ENCODE peak calls at places on chromosomes 12 and 14, in eight cellular contexts. One of them, this sample, is unnamed.

GRCh38 chr12:7937867-7938506 is 2.0 kb upstream of the SLC2A3 start:
- DNase-seq in heart left ventricle: no peak
- DNase-seq in tibial nerve: no peak
- DNase-seq in effector memory CD4-positive, alpha-beta T cell: no peak
- DNase-seq in heart right ventricle: no peak
- DNase-seq in A549: peak; percentile 55
- DNase-seq in CD4-positive, alpha-beta memory T cell: no peak
- DNase-seq in esophagus muscularis mucosa: no peak
- DNase-seq in this sample: peak; percentile 27

GRCh38 chr12:7161811-7162210 is 27.7 kb upstream of the PEX5 start:
- DNase-seq in heart left ventricle: no peak
- DNase-seq in tibial nerve: no peak
- DNase-seq in effector memory CD4-positive, alpha-beta T cell: no peak
- DNase-seq in heart right ventricle: no peak
- DNase-seq in A549: no peak
- DNase-seq in CD4-positive, alpha-beta memory T cell: no peak
- DNase-seq in esophagus muscularis mucosa: no peak
- DNase-seq in this sample: no peak

GRCh38 chr12:25591132-25591531 is 38.0 kb upstream of the LMNTD1 start:
- DNase-seq in heart left ventricle: no peak
- DNase-seq in tibial nerve: no peak
- DNase-seq in effector memory CD4-positive, alpha-beta T cell: no peak
- DNase-seq in heart right ventricle: no peak
- DNase-seq in A549: no peak
- DNase-seq in CD4-positive, alpha-beta memory T cell: no peak
- DNase-seq in esophagus muscularis mucosa: no peak
- DNase-seq in this sample: no peak

GRCh38 chr12:103313894-103314293 is 181.9 kb downstream of the C12orf42 start:
- DNase-seq in heart left ventricle: no peak
- DNase-seq in tibial nerve: no peak
- DNase-seq in effector memory CD4-positive, alpha-beta T cell: no peak
- DNase-seq in heart right ventricle: no peak
- DNase-seq in A549: no peak
- DNase-seq in CD4-positive, alpha-beta memory T cell: no peak
- DNase-seq in esophagus muscularis mucosa: no peak
- DNase-seq in this sample: no peak

GRCh38 chr14:89237923-89238529 is 179.0 kb downstream of the FOXN3 start:
- DNase-seq in heart left ventricle: no peak
- DNase-seq in tibial nerve: no peak
- DNase-seq in effector memory CD4-positive, alpha-beta T cell: no peak
- DNase-seq in heart right ventricle: no peak
- DNase-seq in A549: no peak
- DNase-seq in CD4-positive, alpha-beta memory T cell: no peak
- DNase-seq in esophagus muscularis mucosa: no peak
- DNase-seq in this sample: no peak

GRCh38 chr14:99598774-99599173 is 5.2 kb downstream of the CCDC85C start:
- DNase-seq in heart left ventricle: no peak
- DNase-seq in tibial nerve: no peak
- DNase-seq in effector memory CD4-positive, alpha-beta T cell: no peak
- DNase-seq in heart right ventricle: no peak
- DNase-seq in A549: no peak
- DNase-seq in CD4-positive, alpha-beta memory T cell: no peak
- DNase-seq in esophagus muscularis mucosa: no peak
- DNase-seq in this sample: no peak

GRCh38 chr12:114481200-114481535 is 75.2 kb upstream of the TBX5 start:
- DNase-seq in heart left ventricle: no peak
- DNase-seq in tibial nerve: no peak
- DNase-seq in effector memory CD4-positive, alpha-beta T cell: no peak
- DNase-seq in heart right ventricle: no peak
- DNase-seq in A549: no peak
- DNase-seq in CD4-positive, alpha-beta memory T cell: no peak
- DNase-seq in esophagus muscularis mucosa: no peak
- DNase-seq in this sample: no peak

GRCh38 chr12:31491819-31492598 is 98.9 kb downstream of the DENND5B start:
- DNase-seq in heart left ventricle: no peak
- DNase-seq in tibial nerve: no peak
- DNase-seq in effector memory CD4-positive, alpha-beta T cell: no peak
- DNase-seq in heart right ventricle: no peak
- DNase-seq in A549: peak; percentile 29
- DNase-seq in CD4-positive, alpha-beta memory T cell: no peak
- DNase-seq in esophagus muscularis mucosa: no peak
- DNase-seq in this sample: no peak

DNA sequence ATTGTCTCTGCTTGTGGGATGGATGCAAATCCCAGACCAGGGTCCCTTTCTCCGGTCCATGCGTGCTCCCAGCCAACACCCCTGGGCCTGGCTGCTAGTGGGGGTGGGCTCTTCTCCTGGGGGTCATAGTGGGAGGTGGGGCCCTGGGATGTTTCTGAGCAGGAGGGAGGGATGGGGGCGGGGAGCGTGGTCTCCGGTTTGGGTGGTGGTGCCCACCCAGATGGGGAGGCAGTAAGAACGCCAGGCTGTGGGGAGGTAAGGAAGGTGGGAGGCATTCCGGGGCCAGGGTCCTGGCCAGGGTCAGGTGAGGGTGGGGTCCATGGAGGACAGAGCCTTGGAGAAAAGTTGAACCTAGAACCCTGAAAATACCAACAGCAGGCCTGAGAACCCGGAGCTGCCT is 5.5 kb downstream of the CRIP2 start:
- DNase-seq in heart left ventricle: no peak
- DNase-seq in tibial nerve: no peak
- DNase-seq in effector memory CD4-positive, alpha-beta T cell: no peak
- DNase-seq in heart right ventricle: no peak
- DNase-seq in A549: no peak
- DNase-seq in CD4-positive, alpha-beta memory T cell: no peak
- DNase-seq in esophagus muscularis mucosa: no peak
- DNase-seq in this sample: no peak
- H3K4me1 ChIP-seq in heart left ventricle: peaks cover 90% of the 10 kb centered on the region
- H3K4me1 ChIP-seq in tibial nerve: peaks cover 61% of the 10 kb centered on the region
- H3K4me1 ChIP-seq in effector memory CD4-positive, alpha-beta T cell: peaks cover 80% of the 10 kb centered on the region
- H3K4me1 ChIP-seq in heart right ventricle: peaks cover 53% of the 10 kb centered on the region
- H3K4me1 ChIP-seq in A549: peaks cover 89% of the 10 kb centered on the region
- H3K4me1 ChIP-seq in CD4-positive, alpha-beta memory T cell: peaks cover 82% of the 10 kb centered on the region
- H3K4me1 ChIP-seq in esophagus muscularis mucosa: peaks cover 99% of the 10 kb centered on the region
- H3K4me1 ChIP-seq in this sample: peaks cover 13% of the 10 kb centered on the region

GRCh38 chr12:111773801-111774551 is 7.2 kb downstream of the ALDH2 start:
- DNase-seq in heart left ventricle: peak; percentile 53
- DNase-seq in tibial nerve: peak; percentile 55
- DNase-seq in effector memory CD4-positive, alpha-beta T cell: no peak
- DNase-seq in heart right ventricle: peak; percentile 55
- DNase-seq in A549: no peak
- DNase-seq in CD4-positive, alpha-beta memory T cell: no peak
- DNase-seq in esophagus muscularis mucosa: peak; percentile 94
- DNase-seq in this sample: peak; percentile 89
- H3K27ac ChIP-seq in heart left ventricle: peak overlapping the region; percentile 81
- H3K27ac ChIP-seq in tibial nerve: peak overlapping the region; percentile 82
- H3K27ac ChIP-seq in effector memory CD4-positive, alpha-beta T cell: no peak overlapping the region
- H3K27ac ChIP-seq in heart right ventricle: peak overlapping the region; percentile 95
- H3K27ac ChIP-seq in A549: peak overlapping the region; percentile 70
- H3K27ac ChIP-seq in CD4-positive, alpha-beta memory T cell: no peak overlapping the region
- H3K27ac ChIP-seq in esophagus muscularis mucosa: peak overlapping the region; percentile 88
- H3K27ac ChIP-seq in this sample: peak overlapping the region; percentile 97

GRCh38 chr12:4138051-4138450 is 135.5 kb upstream of the CCND2 start:
- DNase-seq in heart left ventricle: no peak
- DNase-seq in tibial nerve: no peak
- DNase-seq in effector memory CD4-positive, alpha-beta T cell: no peak
- DNase-seq in heart right ventricle: no peak
- DNase-seq in A549: no peak
- DNase-seq in CD4-positive, alpha-beta memory T cell: no peak
- DNase-seq in esophagus muscularis mucosa: no peak
- DNase-seq in this sample: no peak
- H3K4me1 ChIP-seq in heart left ventricle: peaks cover 17% of the 10 kb centered on the region
- H3K4me1 ChIP-seq in tibial nerve: peaks cover 10% of the 10 kb centered on the region
- H3K4me1 ChIP-seq in effector memory CD4-positive, alpha-beta T cell: peaks cover 11% of the 10 kb centered on the region
- H3K4me1 ChIP-seq in heart right ventricle: no peaks in the 10 kb centered on the region
- H3K4me1 ChIP-seq in A549: no peaks in the 10 kb centered on the region
- H3K4me1 ChIP-seq in CD4-positive, alpha-beta memory T cell: peaks cover 41% of the 10 kb centered on the region
- H3K4me1 ChIP-seq in esophagus muscularis mucosa: peaks cover 8% of the 10 kb centered on the region
- H3K4me1 ChIP-seq in this sample: no peaks in the 10 kb centered on the region

DNA sequence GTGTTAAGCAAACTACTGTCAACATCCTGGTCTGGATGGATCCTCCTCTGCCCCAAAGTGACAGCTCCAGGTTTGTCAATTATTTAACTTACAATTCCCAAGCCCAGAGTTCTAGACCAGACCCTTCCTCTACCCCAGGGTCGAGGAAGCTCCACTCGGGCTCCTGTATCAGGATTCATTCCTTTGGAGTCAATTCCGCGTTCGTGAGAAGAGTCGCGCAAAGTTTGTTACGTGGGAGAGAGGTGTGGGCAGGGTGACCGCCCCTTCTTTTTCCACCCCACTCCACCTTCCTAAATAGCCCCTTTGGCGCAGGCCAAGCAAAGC is 479 bp downstream of the SEL1L start:
- DNase-seq in heart left ventricle: no peak
- DNase-seq in tibial nerve: no peak
- DNase-seq in effector memory CD4-positive, alpha-beta T cell: no peak
- DNase-seq in heart right ventricle: no peak
- DNase-seq in A549: no peak
- DNase-seq in CD4-positive, alpha-beta memory T cell: no peak
- DNase-seq in esophagus muscularis mucosa: no peak
- DNase-seq in this sample: no peak
- H3K27ac ChIP-seq in heart left ventricle: peak overlapping the region; percentile 78
- H3K27ac ChIP-seq in tibial nerve: peak overlapping the region; percentile 86
- H3K27ac ChIP-seq in effector memory CD4-positive, alpha-beta T cell: peak overlapping the region; percentile 66
- H3K27ac ChIP-seq in heart right ventricle: peak overlapping the region; percentile 86
- H3K27ac ChIP-seq in A549: peak overlapping the region; percentile 74
- H3K27ac ChIP-seq in CD4-positive, alpha-beta memory T cell: peak overlapping the region; percentile 86
- H3K27ac ChIP-seq in esophagus muscularis mucosa: peak overlapping the region; percentile 82
- H3K27ac ChIP-seq in this sample: peak overlapping the region; percentile 22

This sample was measured in right cardiac atrium.